ENCODE peak calls at places on chromosomes 4 and X, in six cellular contexts. X is Right ventricle myocardium superior; J is activated naive CD4-positive, alpha-beta T cell treated with anti-CD3 and anti-CD28 coated beads for 36 hours; B is T-helper 2 cell; S is aorta; L is HCEC 1CT. C is an unnamed sample.
A peak's percentile ranks its signal among the peaks of the same experiment; 100 is the strongest.

GRCh38 chrX:80602017-80602765 is 181.9 kb downstream of the TENT5D start:
- DNase-seq in X (no peak), J (no peak), B (no peak), S (no peak), L (no peak), C (no peak)

GRCh38 chrX:106692425-106693075 is 34.0 kb upstream of the RNF128 start:
- DNase-seq in X (no peak), J (no peak), B (no peak), S (no peak), L (no peak), C (no peak)

GRCh38 chr4:6364581-6364980 is 94.9 kb downstream of the WFS1 start:
- DNase-seq in X (no peak), J (no peak), B (no peak), S (peak; percentile 23), L (no peak), C (no peak)

GRCh38 chrX:132022115-132022862 is 813 bp upstream of the STK26 start:
- DNase-seq in X (no peak), J (peak; percentile 26), B (peak; percentile 51), S (no peak), L (peak; percentile 16), C (no peak)

GRCh38 chr4:57231781-57232180 is 121.6 kb upstream of the IGFBP7 start:
- DNase-seq in X (no peak), J (no peak), B (no peak), S (no peak), L (peak; percentile 18), C (no peak)

GRCh38 chrX:38807873-38808272 is 6.6 kb downstream of the MID1IP1 start:
- DNase-seq in X (no peak), J (no peak), B (no peak), S (no peak), L (no peak), C (no peak)

GRCh38 chrX:118536687-118537461 is 41.3 kb downstream of the DOCK11 start:
- DNase-seq in X (no peak), J (peak; percentile 57), B (peak; percentile 78), S (no peak), L (peak; percentile 30), C (no peak)

GRCh38 chr4:153649572-153649991 is 34.5 kb upstream of the TLR2 start:
- DNase-seq in X (no peak), J (peak; percentile 44), B (peak; percentile 34), S (no peak), L (no peak), C (no peak)

GRCh38 chr4:20944961-20945360 is 244.7 kb downstream of the PACRGL start:
- DNase-seq in X (no peak), J (no peak), B (no peak), S (no peak), L (no peak), C (no peak)

GRCh38 chr4:101074326-101074725 is 273.0 kb downstream of the PPP3CA start:
- DNase-seq in X (no peak), J (no peak), B (no peak), S (no peak), L (no peak), C (no peak)

GRCh38 chr4:48203819-48204218 is 65.8 kb downstream of the TEC start:
- DNase-seq in X (no peak), J (no peak), B (no peak), S (no peak), L (no peak), C (no peak)

GRCh38 chrX:28988246-28988645 is 401.0 kb downstream of the IL1RAPL1 start:
- DNase-seq in X (no peak), J (no peak), B (no peak), S (no peak), L (no peak), C (no peak)

GRCh38 chr4:186497043-186497442 is 58.3 kb downstream of the MTNR1A start:
- DNase-seq in X (no peak), J (no peak), B (no peak), S (no peak), L (no peak), C (no peak)

GRCh38 chr4:7353046-7353790 is 81.5 kb downstream of the PSAPL1 start:
- DNase-seq in X (no peak), J (no peak), B (no peak), S (peak; percentile 60), L (no peak), C (no peak)

GRCh38 chrX:119363391-119363790 is 35.7 kb upstream of the SLC25A43 start:
- DNase-seq in X (no peak), J (no peak), B (no peak), S (no peak), L (no peak), C (no peak)

GRCh38 chrX:49310371-49310770 is 6.9 kb downstream of the GAGE10 start:
- DNase-seq in X (no peak), J (no peak), B (no peak), S (no peak), L (no peak), C (no peak)

GRCh38 chr4:152072886-152073285 is 312.1 kb upstream of the GATB start:
- DNase-seq in X (no peak), J (no peak), B (no peak), S (no peak), L (no peak), C (no peak)

GRCh38 chr4:85725727-85726170 is 250.8 kb downstream of the ARHGAP24 start:
- DNase-seq in X (peak; percentile 73), J (no peak), B (no peak), S (no peak), L (peak; percentile 17), C (peak; percentile 65)